ENCODE peak calls at places on chromosomes 4 and X, in five cellular contexts. C is transverse colon, L is endothelial cell, Q is nephron progenitor cell, K is neuronal stem cell. P is an unnamed sample.

GRCh38 chr4:9953089-9953488 is 68.2 kb downstream of the SLC2A9 start:
- DNase-seq in C (no peak), L (no peak), Q (no peak), K (no peak), P (no peak)

GRCh38 chr4:113020966-113021365 is 28.5 kb upstream of the ANK2 start:
- DNase-seq in C (no peak), L (no peak), Q (no peak), K (no peak), P (no peak)

GRCh38 chr4:25290490-25291067 is 22.0 kb upstream of the ZCCHC4 start:
- DNase-seq in C (no peak), L (no peak), Q (no peak), K (no peak), P (no peak)

GRCh38 chr4:177441803-177442622 is at the start of gene AGA:
- DNase-seq in C (peak), L (peak), Q (peak), K (peak), P (peak)

GRCh38 chrX:12704706-12705105 is 86.5 kb upstream of the PRPS2 start:
- DNase-seq in C (no peak), L (no peak), Q (no peak), K (no peak), P (no peak)

GRCh38 chr4:4356106-4357041 is 30.5 kb upstream of the NSG1 start:
- DNase-seq in C (no peak), L (no peak), Q (peak), K (no peak), P (no peak)

GRCh38 chrX:10983526-10983925 is 127.6 kb upstream of the HCCS start:
- DNase-seq in C (no peak), L (no peak), Q (no peak), K (no peak), P (no peak)

GRCh38 chr4:8904666-8905065 is 33.0 kb upstream of the HMX1 start:
- DNase-seq in C (no peak), L (no peak), Q (no peak), K (no peak), P (no peak)

GRCh38 chrX:131802836-131803626 is 220.1 kb upstream of the STK26 start:
- DNase-seq in C (peak), L (no peak), Q (no peak), K (no peak), P (peak)

GRCh38 chrX:70301716-70302115 is 11.8 kb downstream of the KIF4A start:
- DNase-seq in C (no peak), L (no peak), Q (no peak), K (no peak), P (no peak)

GRCh38 chr4:164204434-164204833 is 549.5 kb upstream of the SMIM31 start:
- DNase-seq in C (no peak), L (no peak), Q (no peak), K (no peak), P (no peak)

GRCh38 chr4:112219826-112220366 is 11.7 kb upstream of the AP1AR start:
- DNase-seq in C (no peak), L (no peak), Q (no peak), K (no peak), P (no peak)

GRCh38 chrX:115260330-115260729 is 26.4 kb upstream of the LRCH2 start:
- DNase-seq in C (no peak), L (no peak), Q (no peak), K (no peak), P (no peak)

GRCh38 chr4:77697860-77698599 is 92.4 kb downstream of the CXCL13 start:
- DNase-seq in C (peak), L (peak), Q (peak), K (no peak), P (no peak)